ENCODE peak calls at places on chromosomes 3 and 15, in four cellular contexts. M is H7; V is neuronal stem cell; Q is CD4-positive, alpha-beta memory T cell. Z is an unnamed sample. For H3K36me3, the result is how much of the 10 kb centered on the place peaks cover.

GRCh38 chr15:31215490-31216209 is 111.0 kb upstream of the KLF13 start:
- DNase-seq in M (peak), V (peak), Q (peak), Z (peak)

GRCh38 chr3:23071306-23071705 is 131.8 kb upstream of the UBE2E2 start:
- DNase-seq in V (no peak), M (no peak), Q (no peak), Z (no peak)

GRCh38 chr3:87082806-87083440 is 92.0 kb upstream of the VGLL3 start:
- DNase-seq in V (peak), Q (no peak), M (peak), Z (no peak)

GRCh38 chr3:29302619-29303018 is 21.7 kb downstream of the RBMS3 start:
- DNase-seq in M (no peak), V (no peak), Q (no peak), Z (no peak)

GRCh38 chr3:23938657-23939056 is 6.4 kb upstream of the NR1D2 start:
- DNase-seq in Q (no peak), V (no peak), M (no peak), Z (no peak)

GRCh38 chr3:38122712-38123290 is 14.1 kb downstream of the ACAA1 start:
- DNase-seq in Q (no peak), V (no peak), M (no peak), Z (peak)

GRCh38 chr3:11078826-11079520 is 75.3 kb upstream of the HRH1 start:
- DNase-seq in V (no peak), M (no peak), Q (no peak), Z (no peak)

GRCh38 chr3:195057716-195058115 is 213.2 kb downstream of the XXYLT1 start:
- DNase-seq in M (no peak), Q (no peak), V (no peak), Z (no peak)

GRCh38 chr3:52236424-52236886 is 2.5 kb downstream of the TWF2 start:
- DNase-seq in Q (no peak), M (peak), V (no peak), Z (no peak)

GRCh38 chr3:142888484-142889262 is at the start of gene PCOLCE2:
- DNase-seq in Q (peak), V (peak), M (peak), Z (no peak)

GRCh38 chr3:141368925-141369794 is 856 bp downstream of the ZBTB38 start:
- DNase-seq in V (no peak), M (no peak), Q (no peak), Z (no peak)

GRCh38 chr3:126124148-126124868 is 40.4 kb upstream of the SLC41A3 start:
- DNase-seq in V (no peak), M (peak), Q (no peak), Z (no peak)

GRCh38 chr3:57758686-57759085 is 2.6 kb downstream of the SLMAP start:
- DNase-seq in V (no peak), Q (no peak), M (no peak), Z (no peak)

GRCh38 chr3:29322586-29322985 is 41.7 kb downstream of the RBMS3 start:
- DNase-seq in V (no peak), Q (no peak), M (no peak), Z (no peak)

GRCh38 chr15:72782993-72783562 is 480 bp downstream of the ADPGK start:
- DNase-seq in Q (peak), V (no peak), M (no peak), Z (peak)

GRCh38 chr3:153290278-153291015 is 128.4 kb downstream of the RAP2B start:
- DNase-seq in M (no peak), Q (peak), V (no peak), Z (no peak)

GRCh38 chr15:70916531-70916930 is 23.9 kb downstream of the LRRC49 start:
- DNase-seq in M (no peak), V (no peak), Q (no peak), Z (no peak)

GRCh38 chr3:99548674-99549073 is 89.7 kb upstream of the COL8A1 start:
- DNase-seq in M (no peak), Q (no peak), V (no peak), Z (no peak)

GRCh38 chr3:45816544-45816943 is 20.2 kb upstream of the SLC6A20 start:
- DNase-seq in V (no peak), M (no peak), Q (no peak), Z (no peak)

GRCh38 chr3:45110185-45110833 is 35.9 kb downstream of the CDCP1 start:
- DNase-seq in V (no peak), Q (peak), M (no peak), Z (no peak)

GRCh38 chr3:133840055-133840737 is 34.6 kb downstream of the SRPRB start:
- DNase-seq in M (peak), Q (no peak), V (no peak), Z (no peak)

GRCh38 chr3:14772533-14773138 is 46.1 kb upstream of the FGD5 start:
- DNase-seq in V (no peak), M (no peak), Q (no peak), Z (peak)

GRCh38 chr3:31204026-31204795 is 309.8 kb upstream of the GADL1 start:
- DNase-seq in M (no peak), V (no peak), Q (no peak), Z (no peak)

GRCh38 chr3:167102071-167102470 is 278.0 kb downstream of the ZBBX start:
- DNase-seq in M (no peak), V (no peak), Q (no peak), Z (no peak)

GRCh38 chr3:50365080-50365841 is 5.9 kb upstream of the TMEM115 start:
- DNase-seq in M (peak), Q (peak), V (peak), Z (peak)

DNA sequence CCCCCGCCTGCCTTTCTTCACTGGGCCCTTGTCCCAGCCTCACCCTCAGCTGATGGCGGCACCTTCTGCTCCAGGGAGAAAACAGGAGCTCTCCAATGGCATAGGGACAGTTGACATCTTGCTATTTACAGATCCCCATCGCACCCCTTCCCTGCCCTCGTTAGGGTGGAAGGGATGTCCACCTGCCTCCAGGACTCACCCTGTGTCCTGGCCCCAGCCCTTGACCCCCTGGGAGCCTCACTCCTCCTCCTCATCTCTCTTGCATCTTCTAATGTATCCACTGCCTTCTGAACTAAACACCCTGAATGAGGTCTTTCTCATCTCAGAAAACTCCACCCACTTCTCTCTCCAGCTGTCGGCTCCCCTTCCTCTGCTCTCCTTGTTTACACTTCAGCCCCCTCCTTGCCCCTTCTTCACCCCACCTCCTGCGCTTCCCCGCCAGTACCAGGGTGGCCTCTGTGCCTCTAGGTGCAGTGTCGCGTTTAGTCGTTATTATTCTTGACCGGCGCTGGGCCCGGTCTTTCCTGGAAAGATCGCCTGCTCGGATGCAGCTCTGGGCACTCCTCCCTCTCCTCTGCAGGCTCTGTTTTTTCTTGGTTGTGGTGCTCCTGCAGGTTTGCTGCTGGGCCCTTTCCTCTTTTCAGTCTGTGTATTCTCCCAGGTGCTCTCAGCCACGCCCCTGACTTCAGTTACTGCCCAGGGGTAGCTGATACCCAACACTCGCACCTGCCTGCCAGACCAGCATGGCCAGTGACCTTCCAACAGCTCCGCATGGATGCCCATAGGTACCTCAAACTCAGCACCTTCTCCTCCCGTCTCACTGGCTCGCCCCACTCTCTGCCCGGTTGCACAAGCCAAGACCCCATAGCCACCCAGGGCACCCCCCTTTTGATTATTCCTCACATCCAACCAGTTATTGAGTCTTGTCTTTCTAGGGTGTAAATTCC is 42.9 kb downstream of the PML start:
- DNase-seq in Q (no peak), V (no peak), M (no peak), Z (no peak)
- H3K36me3 ChIP-seq in Q (under half), V (under half), M (under half), Z (under half)

GRCh38 chr3:197835509-197835908 is 44.5 kb downstream of the LRCH3 start:
- DNase-seq in V (no peak), Q (no peak), M (no peak), Z (no peak)
- H3K36me3 ChIP-seq in V (half or more), Q (under half), M (under half), Z (half or more)

DNA sequence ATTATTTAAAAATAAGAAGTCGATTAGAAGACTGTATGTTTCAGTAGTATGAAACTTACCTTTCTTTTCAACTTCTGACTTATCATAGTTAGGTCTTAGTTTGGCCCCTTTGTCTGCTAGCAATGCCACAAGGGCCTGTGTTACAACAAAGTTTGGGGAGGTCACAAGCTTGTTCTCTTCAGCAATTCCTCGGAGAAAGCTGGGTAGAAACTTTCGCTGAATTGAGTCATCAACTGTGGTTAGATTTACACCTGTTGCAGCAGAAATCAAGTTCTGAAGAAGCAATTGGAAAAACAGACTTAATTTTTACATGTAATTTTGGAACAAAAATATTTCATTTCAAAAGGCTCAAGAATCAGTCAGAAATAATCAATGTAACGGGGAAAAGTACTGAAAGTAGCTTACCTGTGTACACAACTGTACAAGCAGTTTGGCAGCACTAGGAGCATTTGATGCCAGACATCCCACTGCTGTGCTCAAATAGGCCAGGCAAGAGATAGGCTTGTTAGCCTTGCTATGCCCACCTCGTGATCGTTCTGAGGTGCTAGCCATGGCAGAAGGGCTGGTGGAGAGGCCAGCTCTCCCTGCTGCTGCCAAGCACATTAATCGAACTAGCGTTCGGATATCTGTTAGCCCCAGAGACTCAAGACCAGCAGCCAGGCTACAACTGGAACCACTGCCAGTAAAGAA is 58.6 kb downstream of the FBXL22 start:
- DNase-seq in M (no peak), Q (no peak), V (no peak), Z (no peak)
- H3K36me3 ChIP-seq in M (under half), Q (half or more), V (half or more), Z (half or more)

GRCh38 chr3:186974824-186975281 is 44.5 kb downstream of the ST6GAL1 start:
- DNase-seq in Q (no peak), M (no peak), V (no peak), Z (no peak)
- H3K36me3 ChIP-seq in Q (half or more), M (under half), V (under half), Z (under half)

GRCh38 chr3:97938444-97938843 is 33.8 kb downstream of the RIOX2 start:
- DNase-seq in V (no peak), Q (no peak), M (no peak), Z (no peak)
- H3K36me3 ChIP-seq in V (half or more), Q (under half), M (under half), Z (half or more)

GRCh38 chr3:129132097-129132866 is 10.7 kb upstream of the RAB43 start:
- DNase-seq in M (no peak), V (no peak), Q (no peak), Z (no peak)
- H3K36me3 ChIP-seq in M (under half), V (half or more), Q (half or more), Z (half or more)

GRCh38 chr15:42226648-42227047 is 18.5 kb upstream of the VPS39 start:
- DNase-seq in M (no peak), Q (no peak), V (no peak), Z (no peak)
- H3K36me3 ChIP-seq in M (under half), Q (under half), V (half or more), Z (half or more)

DNA sequence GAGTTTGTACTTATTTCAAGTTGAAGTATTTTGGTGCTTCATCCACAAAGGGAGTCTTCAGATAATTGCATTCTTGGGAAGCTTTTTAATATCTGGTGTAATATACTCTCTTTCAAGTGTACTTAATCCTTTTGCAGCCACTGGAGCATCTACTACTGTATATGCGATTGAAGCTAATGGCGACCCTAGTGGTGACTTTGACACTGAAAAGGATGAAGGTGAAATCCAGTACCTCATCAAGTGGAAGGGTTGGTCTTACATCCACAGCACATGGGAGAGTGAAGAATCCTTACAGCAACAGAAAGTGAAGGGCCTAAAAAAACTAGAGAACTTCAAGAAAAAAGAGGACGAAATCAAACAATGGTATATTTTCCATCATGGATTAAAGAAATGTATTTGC is 42.6 kb downstream of the CHD2 start:
- DNase-seq in M (no peak), Q (no peak), V (no peak), Z (no peak)
- H3K36me3 ChIP-seq in M (under half), Q (half or more), V (half or more), Z (half or more)

Z was measured in right atrium auricular region.